ENCODE peak calls at places on chromosome 14, in ten cellular contexts. J, V, S, I, Z, Q, H, E, N and M are unnamed samples.

GRCh38 chr14:57692671-57693070 is 173.2 kb downstream of the SLC35F4 start:
- DNase-seq in V (no peak), J (no peak), H (no peak), I (peak), Z (peak), E (peak), S (no peak), N (peak), Q (no peak), M (no peak)

GRCh38 chr14:54267172-54267571 is 129.6 kb upstream of the CDKN3 start:
- DNase-seq in I (no peak), Q (no peak), V (no peak), Z (no peak), H (no peak), J (no peak), N (no peak), E (no peak), S (no peak), M (no peak)

GRCh38 chr14:85573406-85573805 is 43.5 kb downstream of the FLRT2 start:
- DNase-seq in H (no peak), V (no peak), J (no peak), I (peak), E (no peak), S (no peak), N (no peak), Z (no peak), Q (no peak), M (no peak)

GRCh38 chr14:70952485-70952884 is 45.2 kb downstream of the PCNX1 start:
- DNase-seq in N (no peak), J (no peak), V (no peak), Q (no peak), E (no peak), I (no peak), Z (no peak), S (no peak), H (no peak), M (no peak)

GRCh38 chr14:85187521-85187920 is 342.4 kb upstream of the FLRT2 start:
- DNase-seq in Q (no peak), N (no peak), V (no peak), J (no peak), H (no peak), Z (no peak), E (no peak), S (no peak), I (no peak), M (no peak)

GRCh38 chr14:102927346-102927877 is 4.9 kb downstream of the AMN start:
- DNase-seq in E (no peak), H (no peak), V (peak), J (no peak), Q (no peak), S (no peak), Z (no peak), I (no peak), N (peak), M (peak)

GRCh38 chr14:102848830-102849521 is 71.7 kb downstream of the TRAF3 start:
- DNase-seq in I (no peak), S (no peak), Q (no peak), E (peak), N (no peak), Z (no peak), H (peak), V (no peak), J (no peak), M (peak)

GRCh38 chr14:25178255-25178654 is 128.3 kb upstream of the STXBP6 start:
- DNase-seq in S (no peak), I (peak), Z (no peak), E (peak), N (no peak), J (no peak), Q (no peak), H (no peak), V (no peak), M (no peak)

GRCh38 chr14:92589213-92589852 is 75.8 kb downstream of the RIN3 start:
- DNase-seq in V (peak), Q (no peak), I (peak), J (no peak), E (peak), Z (no peak), H (no peak), S (no peak), N (no peak), M (no peak)

GRCh38 chr14:73463411-73463810 is 5.1 kb upstream of the NUMB start:
- DNase-seq in Z (peak), V (no peak), Q (no peak), H (no peak), J (no peak), N (no peak), E (peak), S (no peak), I (peak), M (no peak)

GRCh38 chr14:105204206-105204930 is 23.3 kb upstream of the NUDT14 start:
- DNase-seq in J (no peak), Z (no peak), V (peak), N (no peak), H (no peak), S (no peak), I (peak), Q (no peak), E (peak), M (peak)